ENCODE peak calls at places on chromosomes 7 and 10, in seven cellular contexts. One of them, this sample, is unnamed.

GRCh38 chr7:44607141-44608068 is 978 bp downstream of the OGDH start:
- ATAC-seq in activated naive CD8-positive, alpha-beta T cell treated with anti-CD3 and anti-CD28 coated beads, Interleukin-2, amount 10 ng/mL, durations not matched to agents 7 days and 5 days: no peak
- ATAC-seq in mucosa of descending colon: peak
- ATAC-seq in gastroesophageal sphincter: no peak
- ATAC-seq in activated CD8-positive, alpha-beta T cell treated with anti-CD3 and anti-CD28 coated beads for 36 hours: peak
- ATAC-seq in activated T-cell treated with anti-CD3 and anti-CD28 coated beads, Interleukin-2, amount 50 U/mL, for 4 hours: no peak
- ATAC-seq in effector memory CD8-positive, alpha-beta T cell: peak
- ATAC-seq in this sample: no peak

GRCh38 chr7:64618785-64619456 is 47.0 kb upstream of the ZNF107 start:
- ATAC-seq in activated naive CD8-positive, alpha-beta T cell treated with anti-CD3 and anti-CD28 coated beads, Interleukin-2, amount 10 ng/mL, durations not matched to agents 7 days and 5 days: no peak
- ATAC-seq in mucosa of descending colon: no peak
- ATAC-seq in gastroesophageal sphincter: peak
- ATAC-seq in activated CD8-positive, alpha-beta T cell treated with anti-CD3 and anti-CD28 coated beads for 36 hours: no peak
- ATAC-seq in activated T-cell treated with anti-CD3 and anti-CD28 coated beads, Interleukin-2, amount 50 U/mL, for 4 hours: no peak
- ATAC-seq in effector memory CD8-positive, alpha-beta T cell: peak
- ATAC-seq in this sample: peak

GRCh38 chr10:3898821-3899220 is 113.8 kb upstream of the KLF6 start:
- ATAC-seq in activated naive CD8-positive, alpha-beta T cell treated with anti-CD3 and anti-CD28 coated beads, Interleukin-2, amount 10 ng/mL, durations not matched to agents 7 days and 5 days: no peak
- ATAC-seq in mucosa of descending colon: peak
- ATAC-seq in gastroesophageal sphincter: no peak
- ATAC-seq in activated CD8-positive, alpha-beta T cell treated with anti-CD3 and anti-CD28 coated beads for 36 hours: no peak
- ATAC-seq in activated T-cell treated with anti-CD3 and anti-CD28 coated beads, Interleukin-2, amount 50 U/mL, for 4 hours: no peak
- ATAC-seq in effector memory CD8-positive, alpha-beta T cell: no peak
- ATAC-seq in this sample: no peak

GRCh38 chr7:78203042-78203720 is 404.6 kb downstream of the PHTF2 start:
- ATAC-seq in activated naive CD8-positive, alpha-beta T cell treated with anti-CD3 and anti-CD28 coated beads, Interleukin-2, amount 10 ng/mL, durations not matched to agents 7 days and 5 days: no peak
- ATAC-seq in mucosa of descending colon: no peak
- ATAC-seq in gastroesophageal sphincter: no peak
- ATAC-seq in activated CD8-positive, alpha-beta T cell treated with anti-CD3 and anti-CD28 coated beads for 36 hours: no peak
- ATAC-seq in activated T-cell treated with anti-CD3 and anti-CD28 coated beads, Interleukin-2, amount 50 U/mL, for 4 hours: no peak
- ATAC-seq in effector memory CD8-positive, alpha-beta T cell: no peak
- ATAC-seq in this sample: no peak

GRCh38 chr7:3918576-3918975 is 617.5 kb downstream of the SDK1 start:
- ATAC-seq in activated naive CD8-positive, alpha-beta T cell treated with anti-CD3 and anti-CD28 coated beads, Interleukin-2, amount 10 ng/mL, durations not matched to agents 7 days and 5 days: no peak
- ATAC-seq in mucosa of descending colon: no peak
- ATAC-seq in gastroesophageal sphincter: no peak
- ATAC-seq in activated CD8-positive, alpha-beta T cell treated with anti-CD3 and anti-CD28 coated beads for 36 hours: no peak
- ATAC-seq in activated T-cell treated with anti-CD3 and anti-CD28 coated beads, Interleukin-2, amount 50 U/mL, for 4 hours: no peak
- ATAC-seq in effector memory CD8-positive, alpha-beta T cell: no peak
- ATAC-seq in this sample: no peak

GRCh38 chr7:21966271-21966670 is 20.6 kb upstream of the CDCA7L start:
- ATAC-seq in activated naive CD8-positive, alpha-beta T cell treated with anti-CD3 and anti-CD28 coated beads, Interleukin-2, amount 10 ng/mL, durations not matched to agents 7 days and 5 days: no peak
- ATAC-seq in mucosa of descending colon: peak
- ATAC-seq in gastroesophageal sphincter: no peak
- ATAC-seq in activated CD8-positive, alpha-beta T cell treated with anti-CD3 and anti-CD28 coated beads for 36 hours: no peak
- ATAC-seq in activated T-cell treated with anti-CD3 and anti-CD28 coated beads, Interleukin-2, amount 50 U/mL, for 4 hours: no peak
- ATAC-seq in effector memory CD8-positive, alpha-beta T cell: peak
- ATAC-seq in this sample: no peak

GRCh38 chr10:13263591-13263990 is 29.4 kb upstream of the UCMA start:
- ATAC-seq in activated naive CD8-positive, alpha-beta T cell treated with anti-CD3 and anti-CD28 coated beads, Interleukin-2, amount 10 ng/mL, durations not matched to agents 7 days and 5 days: no peak
- ATAC-seq in mucosa of descending colon: no peak
- ATAC-seq in gastroesophageal sphincter: no peak
- ATAC-seq in activated CD8-positive, alpha-beta T cell treated with anti-CD3 and anti-CD28 coated beads for 36 hours: no peak
- ATAC-seq in activated T-cell treated with anti-CD3 and anti-CD28 coated beads, Interleukin-2, amount 50 U/mL, for 4 hours: no peak
- ATAC-seq in effector memory CD8-positive, alpha-beta T cell: no peak
- ATAC-seq in this sample: no peak

GRCh38 chr10:75013007-75013406 is 98.4 kb upstream of the SAMD8 start:
- ATAC-seq in activated naive CD8-positive, alpha-beta T cell treated with anti-CD3 and anti-CD28 coated beads, Interleukin-2, amount 10 ng/mL, durations not matched to agents 7 days and 5 days: no peak
- ATAC-seq in mucosa of descending colon: no peak
- ATAC-seq in gastroesophageal sphincter: no peak
- ATAC-seq in activated CD8-positive, alpha-beta T cell treated with anti-CD3 and anti-CD28 coated beads for 36 hours: peak
- ATAC-seq in activated T-cell treated with anti-CD3 and anti-CD28 coated beads, Interleukin-2, amount 50 U/mL, for 4 hours: no peak
- ATAC-seq in effector memory CD8-positive, alpha-beta T cell: no peak
- ATAC-seq in this sample: peak

GRCh38 chr10:55966131-55966530 is 394.9 kb downstream of the ZWINT start:
- ATAC-seq in activated naive CD8-positive, alpha-beta T cell treated with anti-CD3 and anti-CD28 coated beads, Interleukin-2, amount 10 ng/mL, durations not matched to agents 7 days and 5 days: no peak
- ATAC-seq in mucosa of descending colon: no peak
- ATAC-seq in gastroesophageal sphincter: no peak
- ATAC-seq in activated CD8-positive, alpha-beta T cell treated with anti-CD3 and anti-CD28 coated beads for 36 hours: no peak
- ATAC-seq in activated T-cell treated with anti-CD3 and anti-CD28 coated beads, Interleukin-2, amount 50 U/mL, for 4 hours: no peak
- ATAC-seq in effector memory CD8-positive, alpha-beta T cell: no peak
- ATAC-seq in this sample: no peak

GRCh38 chr7:96331233-96331632 is 9.3 kb upstream of the SLC25A13 start:
- ATAC-seq in activated naive CD8-positive, alpha-beta T cell treated with anti-CD3 and anti-CD28 coated beads, Interleukin-2, amount 10 ng/mL, durations not matched to agents 7 days and 5 days: no peak
- ATAC-seq in mucosa of descending colon: peak
- ATAC-seq in gastroesophageal sphincter: no peak
- ATAC-seq in activated CD8-positive, alpha-beta T cell treated with anti-CD3 and anti-CD28 coated beads for 36 hours: no peak
- ATAC-seq in activated T-cell treated with anti-CD3 and anti-CD28 coated beads, Interleukin-2, amount 50 U/mL, for 4 hours: no peak
- ATAC-seq in effector memory CD8-positive, alpha-beta T cell: no peak
- ATAC-seq in this sample: no peak

GRCh38 chr10:88512599-88512998 is 70.5 kb downstream of the RNLS start:
- ATAC-seq in activated naive CD8-positive, alpha-beta T cell treated with anti-CD3 and anti-CD28 coated beads, Interleukin-2, amount 10 ng/mL, durations not matched to agents 7 days and 5 days: no peak
- ATAC-seq in mucosa of descending colon: no peak
- ATAC-seq in gastroesophageal sphincter: no peak
- ATAC-seq in activated CD8-positive, alpha-beta T cell treated with anti-CD3 and anti-CD28 coated beads for 36 hours: no peak
- ATAC-seq in activated T-cell treated with anti-CD3 and anti-CD28 coated beads, Interleukin-2, amount 50 U/mL, for 4 hours: no peak
- ATAC-seq in effector memory CD8-positive, alpha-beta T cell: no peak
- ATAC-seq in this sample: no peak

GRCh38 chr7:40918701-40919271 is 784.0 kb downstream of the SUGCT start:
- ATAC-seq in activated naive CD8-positive, alpha-beta T cell treated with anti-CD3 and anti-CD28 coated beads, Interleukin-2, amount 10 ng/mL, durations not matched to agents 7 days and 5 days: no peak
- ATAC-seq in mucosa of descending colon: no peak
- ATAC-seq in gastroesophageal sphincter: peak
- ATAC-seq in activated CD8-positive, alpha-beta T cell treated with anti-CD3 and anti-CD28 coated beads for 36 hours: no peak
- ATAC-seq in activated T-cell treated with anti-CD3 and anti-CD28 coated beads, Interleukin-2, amount 50 U/mL, for 4 hours: no peak
- ATAC-seq in effector memory CD8-positive, alpha-beta T cell: no peak
- ATAC-seq in this sample: no peak

GRCh38 chr7:50449501-50449880 is 659 bp downstream of the FIGNL1 start:
- ATAC-seq in activated naive CD8-positive, alpha-beta T cell treated with anti-CD3 and anti-CD28 coated beads, Interleukin-2, amount 10 ng/mL, durations not matched to agents 7 days and 5 days: no peak
- ATAC-seq in mucosa of descending colon: no peak
- ATAC-seq in gastroesophageal sphincter: no peak
- ATAC-seq in activated CD8-positive, alpha-beta T cell treated with anti-CD3 and anti-CD28 coated beads for 36 hours: no peak
- ATAC-seq in activated T-cell treated with anti-CD3 and anti-CD28 coated beads, Interleukin-2, amount 50 U/mL, for 4 hours: peak
- ATAC-seq in effector memory CD8-positive, alpha-beta T cell: no peak
- ATAC-seq in this sample: no peak

GRCh38 chr7:24896031-24896433 is 83.9 kb downstream of the OSBPL3 start:
- ATAC-seq in activated naive CD8-positive, alpha-beta T cell treated with anti-CD3 and anti-CD28 coated beads, Interleukin-2, amount 10 ng/mL, durations not matched to agents 7 days and 5 days: peak
- ATAC-seq in mucosa of descending colon: peak
- ATAC-seq in gastroesophageal sphincter: no peak
- ATAC-seq in activated CD8-positive, alpha-beta T cell treated with anti-CD3 and anti-CD28 coated beads for 36 hours: peak
- ATAC-seq in activated T-cell treated with anti-CD3 and anti-CD28 coated beads, Interleukin-2, amount 50 U/mL, for 4 hours: no peak
- ATAC-seq in effector memory CD8-positive, alpha-beta T cell: peak
- ATAC-seq in this sample: peak

GRCh38 chr10:21144047-21144446 is 246.9 kb upstream of the NEBL start:
- ATAC-seq in activated naive CD8-positive, alpha-beta T cell treated with anti-CD3 and anti-CD28 coated beads, Interleukin-2, amount 10 ng/mL, durations not matched to agents 7 days and 5 days: no peak
- ATAC-seq in mucosa of descending colon: no peak
- ATAC-seq in gastroesophageal sphincter: no peak
- ATAC-seq in activated CD8-positive, alpha-beta T cell treated with anti-CD3 and anti-CD28 coated beads for 36 hours: no peak
- ATAC-seq in activated T-cell treated with anti-CD3 and anti-CD28 coated beads, Interleukin-2, amount 50 U/mL, for 4 hours: no peak
- ATAC-seq in effector memory CD8-positive, alpha-beta T cell: no peak
- ATAC-seq in this sample: no peak

GRCh38 chr7:15199482-15199881 is 296.9 kb upstream of the DGKB start:
- ATAC-seq in activated naive CD8-positive, alpha-beta T cell treated with anti-CD3 and anti-CD28 coated beads, Interleukin-2, amount 10 ng/mL, durations not matched to agents 7 days and 5 days: no peak
- ATAC-seq in mucosa of descending colon: no peak
- ATAC-seq in gastroesophageal sphincter: no peak
- ATAC-seq in activated CD8-positive, alpha-beta T cell treated with anti-CD3 and anti-CD28 coated beads for 36 hours: no peak
- ATAC-seq in activated T-cell treated with anti-CD3 and anti-CD28 coated beads, Interleukin-2, amount 50 U/mL, for 4 hours: no peak
- ATAC-seq in effector memory CD8-positive, alpha-beta T cell: no peak
- ATAC-seq in this sample: no peak

GRCh38 chr7:149782682-149783345 is 9.4 kb upstream of the ZNF467 start:
- ATAC-seq in activated naive CD8-positive, alpha-beta T cell treated with anti-CD3 and anti-CD28 coated beads, Interleukin-2, amount 10 ng/mL, durations not matched to agents 7 days and 5 days: no peak
- ATAC-seq in mucosa of descending colon: no peak
- ATAC-seq in gastroesophageal sphincter: no peak
- ATAC-seq in activated CD8-positive, alpha-beta T cell treated with anti-CD3 and anti-CD28 coated beads for 36 hours: no peak
- ATAC-seq in activated T-cell treated with anti-CD3 and anti-CD28 coated beads, Interleukin-2, amount 50 U/mL, for 4 hours: no peak
- ATAC-seq in effector memory CD8-positive, alpha-beta T cell: no peak
- ATAC-seq in this sample: no peak

GRCh38 chr7:102992509-102992819 is 79.7 kb downstream of the LRRC17 start:
- ATAC-seq in activated naive CD8-positive, alpha-beta T cell treated with anti-CD3 and anti-CD28 coated beads, Interleukin-2, amount 10 ng/mL, durations not matched to agents 7 days and 5 days: no peak
- ATAC-seq in mucosa of descending colon: no peak
- ATAC-seq in gastroesophageal sphincter: no peak
- ATAC-seq in activated CD8-positive, alpha-beta T cell treated with anti-CD3 and anti-CD28 coated beads for 36 hours: no peak
- ATAC-seq in activated T-cell treated with anti-CD3 and anti-CD28 coated beads, Interleukin-2, amount 50 U/mL, for 4 hours: no peak
- ATAC-seq in effector memory CD8-positive, alpha-beta T cell: no peak
- ATAC-seq in this sample: no peak

GRCh38 chr10:16519908-16520861 is 1.5 kb downstream of the C1QL3 start:
- ATAC-seq in activated naive CD8-positive, alpha-beta T cell treated with anti-CD3 and anti-CD28 coated beads, Interleukin-2, amount 10 ng/mL, durations not matched to agents 7 days and 5 days: peak
- ATAC-seq in mucosa of descending colon: peak
- ATAC-seq in gastroesophageal sphincter: no peak
- ATAC-seq in activated CD8-positive, alpha-beta T cell treated with anti-CD3 and anti-CD28 coated beads for 36 hours: peak
- ATAC-seq in activated T-cell treated with anti-CD3 and anti-CD28 coated beads, Interleukin-2, amount 50 U/mL, for 4 hours: peak
- ATAC-seq in effector memory CD8-positive, alpha-beta T cell: peak
- ATAC-seq in this sample: peak

GRCh38 chr7:18399624-18400235 is 95.8 kb upstream of the HDAC9 start:
- ATAC-seq in activated naive CD8-positive, alpha-beta T cell treated with anti-CD3 and anti-CD28 coated beads, Interleukin-2, amount 10 ng/mL, durations not matched to agents 7 days and 5 days: no peak
- ATAC-seq in mucosa of descending colon: no peak
- ATAC-seq in gastroesophageal sphincter: no peak
- ATAC-seq in activated CD8-positive, alpha-beta T cell treated with anti-CD3 and anti-CD28 coated beads for 36 hours: no peak
- ATAC-seq in activated T-cell treated with anti-CD3 and anti-CD28 coated beads, Interleukin-2, amount 50 U/mL, for 4 hours: no peak
- ATAC-seq in effector memory CD8-positive, alpha-beta T cell: no peak
- ATAC-seq in this sample: no peak

GRCh38 chr7:25970381-25970780 is 181.6 kb upstream of the NFE2L3 start:
- ATAC-seq in activated naive CD8-positive, alpha-beta T cell treated with anti-CD3 and anti-CD28 coated beads, Interleukin-2, amount 10 ng/mL, durations not matched to agents 7 days and 5 days: no peak
- ATAC-seq in mucosa of descending colon: peak
- ATAC-seq in gastroesophageal sphincter: no peak
- ATAC-seq in activated CD8-positive, alpha-beta T cell treated with anti-CD3 and anti-CD28 coated beads for 36 hours: no peak
- ATAC-seq in activated T-cell treated with anti-CD3 and anti-CD28 coated beads, Interleukin-2, amount 50 U/mL, for 4 hours: no peak
- ATAC-seq in effector memory CD8-positive, alpha-beta T cell: no peak
- ATAC-seq in this sample: no peak

GRCh38 chr7:100208911-100209408 is 10.8 kb upstream of the PVRIG start:
- ATAC-seq in activated naive CD8-positive, alpha-beta T cell treated with anti-CD3 and anti-CD28 coated beads, Interleukin-2, amount 10 ng/mL, durations not matched to agents 7 days and 5 days: peak
- ATAC-seq in mucosa of descending colon: peak
- ATAC-seq in gastroesophageal sphincter: no peak
- ATAC-seq in activated CD8-positive, alpha-beta T cell treated with anti-CD3 and anti-CD28 coated beads for 36 hours: peak
- ATAC-seq in activated T-cell treated with anti-CD3 and anti-CD28 coated beads, Interleukin-2, amount 50 U/mL, for 4 hours: peak
- ATAC-seq in effector memory CD8-positive, alpha-beta T cell: peak
- ATAC-seq in this sample: peak

GRCh38 chr10:77789861-77790260 is 136.7 kb downstream of the DLG5 start:
- ATAC-seq in activated naive CD8-positive, alpha-beta T cell treated with anti-CD3 and anti-CD28 coated beads, Interleukin-2, amount 10 ng/mL, durations not matched to agents 7 days and 5 days: no peak
- ATAC-seq in mucosa of descending colon: no peak
- ATAC-seq in gastroesophageal sphincter: no peak
- ATAC-seq in activated CD8-positive, alpha-beta T cell treated with anti-CD3 and anti-CD28 coated beads for 36 hours: no peak
- ATAC-seq in activated T-cell treated with anti-CD3 and anti-CD28 coated beads, Interleukin-2, amount 50 U/mL, for 4 hours: no peak
- ATAC-seq in effector memory CD8-positive, alpha-beta T cell: no peak
- ATAC-seq in this sample: no peak

GRCh38 chr7:128704909-128705308 is 32.8 kb downstream of the GARIN1A start:
- ATAC-seq in activated naive CD8-positive, alpha-beta T cell treated with anti-CD3 and anti-CD28 coated beads, Interleukin-2, amount 10 ng/mL, durations not matched to agents 7 days and 5 days: no peak
- ATAC-seq in mucosa of descending colon: no peak
- ATAC-seq in gastroesophageal sphincter: no peak
- ATAC-seq in activated CD8-positive, alpha-beta T cell treated with anti-CD3 and anti-CD28 coated beads for 36 hours: no peak
- ATAC-seq in activated T-cell treated with anti-CD3 and anti-CD28 coated beads, Interleukin-2, amount 50 U/mL, for 4 hours: no peak
- ATAC-seq in effector memory CD8-positive, alpha-beta T cell: no peak
- ATAC-seq in this sample: no peak

GRCh38 chr7:134068670-134069069 is 58.5 kb upstream of the LRGUK start:
- ATAC-seq in activated naive CD8-positive, alpha-beta T cell treated with anti-CD3 and anti-CD28 coated beads, Interleukin-2, amount 10 ng/mL, durations not matched to agents 7 days and 5 days: no peak
- ATAC-seq in mucosa of descending colon: no peak
- ATAC-seq in gastroesophageal sphincter: no peak
- ATAC-seq in activated CD8-positive, alpha-beta T cell treated with anti-CD3 and anti-CD28 coated beads for 36 hours: no peak
- ATAC-seq in activated T-cell treated with anti-CD3 and anti-CD28 coated beads, Interleukin-2, amount 50 U/mL, for 4 hours: no peak
- ATAC-seq in effector memory CD8-positive, alpha-beta T cell: no peak
- ATAC-seq in this sample: no peak

GRCh38 chr7:108016841-108017775 is 14.1 kb upstream of the LAMB1 start:
- ATAC-seq in activated naive CD8-positive, alpha-beta T cell treated with anti-CD3 and anti-CD28 coated beads, Interleukin-2, amount 10 ng/mL, durations not matched to agents 7 days and 5 days: peak
- ATAC-seq in mucosa of descending colon: peak
- ATAC-seq in gastroesophageal sphincter: peak
- ATAC-seq in activated CD8-positive, alpha-beta T cell treated with anti-CD3 and anti-CD28 coated beads for 36 hours: peak
- ATAC-seq in activated T-cell treated with anti-CD3 and anti-CD28 coated beads, Interleukin-2, amount 50 U/mL, for 4 hours: peak
- ATAC-seq in effector memory CD8-positive, alpha-beta T cell: no peak
- ATAC-seq in this sample: peak

GRCh38 chr10:119602241-119603095 is 5.7 kb upstream of the TIAL1 start:
- ATAC-seq in activated naive CD8-positive, alpha-beta T cell treated with anti-CD3 and anti-CD28 coated beads, Interleukin-2, amount 10 ng/mL, durations not matched to agents 7 days and 5 days: peak
- ATAC-seq in mucosa of descending colon: peak
- ATAC-seq in gastroesophageal sphincter: no peak
- ATAC-seq in activated CD8-positive, alpha-beta T cell treated with anti-CD3 and anti-CD28 coated beads for 36 hours: peak
- ATAC-seq in activated T-cell treated with anti-CD3 and anti-CD28 coated beads, Interleukin-2, amount 50 U/mL, for 4 hours: peak
- ATAC-seq in effector memory CD8-positive, alpha-beta T cell: peak
- ATAC-seq in this sample: peak

GRCh38 chr7:155341463-155341983 is 43.8 kb downstream of the INSIG1 start:
- ATAC-seq in activated naive CD8-positive, alpha-beta T cell treated with anti-CD3 and anti-CD28 coated beads, Interleukin-2, amount 10 ng/mL, durations not matched to agents 7 days and 5 days: no peak
- ATAC-seq in mucosa of descending colon: no peak
- ATAC-seq in gastroesophageal sphincter: no peak
- ATAC-seq in activated CD8-positive, alpha-beta T cell treated with anti-CD3 and anti-CD28 coated beads for 36 hours: no peak
- ATAC-seq in activated T-cell treated with anti-CD3 and anti-CD28 coated beads, Interleukin-2, amount 50 U/mL, for 4 hours: no peak
- ATAC-seq in effector memory CD8-positive, alpha-beta T cell: no peak
- ATAC-seq in this sample: no peak

GRCh38 chr7:87498893-87499292 is 23.4 kb upstream of the ABCB4 start:
- ATAC-seq in activated naive CD8-positive, alpha-beta T cell treated with anti-CD3 and anti-CD28 coated beads, Interleukin-2, amount 10 ng/mL, durations not matched to agents 7 days and 5 days: no peak
- ATAC-seq in mucosa of descending colon: peak
- ATAC-seq in gastroesophageal sphincter: no peak
- ATAC-seq in activated CD8-positive, alpha-beta T cell treated with anti-CD3 and anti-CD28 coated beads for 36 hours: no peak
- ATAC-seq in activated T-cell treated with anti-CD3 and anti-CD28 coated beads, Interleukin-2, amount 50 U/mL, for 4 hours: no peak
- ATAC-seq in effector memory CD8-positive, alpha-beta T cell: peak
- ATAC-seq in this sample: no peak

GRCh38 chr7:127628445-127628844 is 10.5 kb upstream of the PAX4 start:
- ATAC-seq in activated naive CD8-positive, alpha-beta T cell treated with anti-CD3 and anti-CD28 coated beads, Interleukin-2, amount 10 ng/mL, durations not matched to agents 7 days and 5 days: no peak
- ATAC-seq in mucosa of descending colon: no peak
- ATAC-seq in gastroesophageal sphincter: no peak
- ATAC-seq in activated CD8-positive, alpha-beta T cell treated with anti-CD3 and anti-CD28 coated beads for 36 hours: no peak
- ATAC-seq in activated T-cell treated with anti-CD3 and anti-CD28 coated beads, Interleukin-2, amount 50 U/mL, for 4 hours: no peak
- ATAC-seq in effector memory CD8-positive, alpha-beta T cell: no peak
- ATAC-seq in this sample: no peak

GRCh38 chr7:139739863-139740597 is 37.8 kb downstream of the HIPK2 start:
- ATAC-seq in activated naive CD8-positive, alpha-beta T cell treated with anti-CD3 and anti-CD28 coated beads, Interleukin-2, amount 10 ng/mL, durations not matched to agents 7 days and 5 days: no peak
- ATAC-seq in mucosa of descending colon: peak
- ATAC-seq in gastroesophageal sphincter: no peak
- ATAC-seq in activated CD8-positive, alpha-beta T cell treated with anti-CD3 and anti-CD28 coated beads for 36 hours: no peak
- ATAC-seq in activated T-cell treated with anti-CD3 and anti-CD28 coated beads, Interleukin-2, amount 50 U/mL, for 4 hours: no peak
- ATAC-seq in effector memory CD8-positive, alpha-beta T cell: no peak
- ATAC-seq in this sample: no peak